ENCODE peak calls at places on chromosomes 16 and 17, in nine cellular contexts. A is hippocampal formation; L is fibroblast of the aortic adventitia; V is aorta; Y is mucosa of descending colon; J is kidney glomerular epithelial cell; K is NCI-H1105; C is RCC 7860; R is stimulated activated CD4-positive, alpha-beta T cell treated with anti-CD3 and anti-CD28 coated beads, Interleukin-4, amount 100 ng/mL, for 4 hours. W is an unnamed sample.

GRCh38 chr17:81406117-81406953 is 11.1 kb downstream of the BAHCC1 start:
- DNase-seq in A (no peak), R (no peak), C (no peak), L (no peak), K (no peak), J (no peak), V (no peak), Y (peak), W (no peak)

GRCh38 chr16:53085539-53086450 is 31.0 kb downstream of the CHD9 start:
- DNase-seq in C (no peak), R (no peak), J (no peak), V (no peak), K (peak), Y (no peak), A (no peak), L (peak), W (peak)

GRCh38 chr17:74237321-74237720 is 23.9 kb downstream of the TTYH2 start:
- DNase-seq in L (no peak), A (no peak), Y (no peak), R (no peak), V (no peak), J (no peak), C (no peak), K (no peak), W (no peak)

GRCh38 chr17:48825446-48826381 is 5.1 kb upstream of the CALCOCO2 start:
- DNase-seq in V (no peak), C (peak), K (no peak), L (no peak), Y (no peak), R (no peak), J (no peak), A (no peak), W (no peak)

GRCh38 chr17:49993423-49994037 is 1.5 kb downstream of the DLX3 start:
- DNase-seq in V (peak), A (no peak), C (no peak), J (no peak), L (no peak), R (peak), K (no peak), Y (peak), W (peak)

GRCh38 chr17:13792314-13792713 is 190.6 kb upstream of the HS3ST3A1 start:
- DNase-seq in Y (no peak), J (peak), K (no peak), A (no peak), R (no peak), L (peak), C (no peak), V (no peak), W (no peak)

GRCh38 chr16:56576585-56577299 is 11.9 kb downstream of the MT4 start:
- DNase-seq in A (peak), R (peak), J (peak), C (peak), K (peak), Y (peak), L (peak), V (peak), W (peak)

GRCh38 chr16:28873543-28874201 is 4.6 kb upstream of the ATP2A1 start:
- DNase-seq in K (no peak), R (peak), A (no peak), L (no peak), V (peak), Y (peak), J (no peak), C (no peak), W (no peak)

GRCh38 chr17:61219460-61219859 is 180.2 kb upstream of the TBX2 start:
- DNase-seq in J (no peak), V (no peak), L (peak), R (no peak), A (no peak), C (no peak), K (no peak), Y (no peak), W (no peak)

GRCh38 chr16:71885261-71885650 is 1.3 kb upstream of the ZNF821 start:
- DNase-seq in L (no peak), J (no peak), Y (no peak), V (no peak), A (no peak), K (no peak), R (no peak), C (no peak), W (no peak)

GRCh38 chr17:7252176-7253043 is at the start of gene ELP5:
- DNase-seq in Y (peak), R (peak), V (peak), A (peak), K (peak), C (peak), J (peak), L (peak), W (peak)

GRCh38 chr16:14196539-14196938 is 125.4 kb downstream of the MRTFB start:
- DNase-seq in R (no peak), C (no peak), V (no peak), J (no peak), A (no peak), L (peak), K (no peak), Y (no peak), W (no peak)

GRCh38 chr17:6701719-6702118 is 11.4 kb downstream of the SLC13A5 start:
- DNase-seq in V (peak), A (no peak), J (no peak), R (peak), C (no peak), K (no peak), Y (peak), L (peak), W (no peak)

GRCh38 chr17:17712268-17712924 is 31.1 kb downstream of the RAI1 start:
- DNase-seq in K (no peak), Y (no peak), A (no peak), C (peak), L (peak), J (peak), R (no peak), V (no peak), W (no peak)

GRCh38 chr17:31093866-31094599 is 744 bp upstream of the NF1 start:
- DNase-seq in V (no peak), K (no peak), J (no peak), R (no peak), L (no peak), A (no peak), C (no peak), Y (peak), W (no peak)

GRCh38 chr16:52549011-52549692 is 2.2 kb upstream of the TOX3 start:
- DNase-seq in C (no peak), K (no peak), J (no peak), A (no peak), R (no peak), V (no peak), L (no peak), Y (no peak), W (no peak)

GRCh38 chr17:39995438-39995837 is 14.8 kb downstream of the PSMD3 start:
- DNase-seq in Y (peak), K (no peak), R (no peak), L (no peak), V (no peak), A (no peak), C (no peak), J (no peak), W (no peak)

GRCh38 chr17:36117505-36118382 is 14.1 kb downstream of the CCL4 start:
- DNase-seq in A (no peak), Y (peak), V (no peak), R (no peak), J (no peak), K (no peak), C (no peak), L (no peak), W (no peak)

GRCh38 chr16:85395207-85395912 is 217.8 kb upstream of the GSE1 start:
- DNase-seq in R (no peak), Y (peak), V (peak), K (peak), A (no peak), C (peak), L (peak), J (peak), W (peak)

GRCh38 chr16:70661918-70662641 is 15.7 kb downstream of the IL34 start:
- DNase-seq in V (peak), R (no peak), Y (no peak), K (no peak), A (no peak), J (peak), L (peak), C (no peak), W (peak)

GRCh38 chr16:2787961-2788360 is 601 bp upstream of the PRSS33 start:
- DNase-seq in Y (no peak), A (no peak), L (no peak), K (no peak), V (peak), J (no peak), R (no peak), C (no peak), W (no peak)

GRCh38 chr17:2412561-2413021 is 11.7 kb upstream of the MNT start:
- DNase-seq in C (no peak), Y (no peak), A (peak), K (no peak), J (no peak), R (no peak), L (peak), V (no peak), W (peak)

GRCh38 chr17:80558046-80558445 is 13.4 kb downstream of the RPTOR start:
- DNase-seq in Y (no peak), J (no peak), V (no peak), L (no peak), C (no peak), K (no peak), A (no peak), R (no peak), W (no peak)

GRCh38 chr16:12086861-12087260 is 110.3 kb downstream of the SNX29 start:
- DNase-seq in Y (no peak), C (no peak), K (no peak), J (peak), L (no peak), R (no peak), V (peak), A (no peak), W (no peak)

W was measured in ovary.